ENCODE peak calls at places on chromosomes 4 and X, in seven cellular contexts. Y is SJSA1; X is PC-9; K is tibial nerve; V is fibroblast of lung; U is SK-N-SH; P is CD8-positive, alpha-beta memory T cell. M is an unnamed sample.

GRCh38 chrX:63784902-63785692 is at the start of gene ARHGEF9:
- DNase-seq in Y (peak; percentile 3), V (peak; percentile 3), K (no peak), P (no peak), U (peak; percentile 69), X (no peak), M (no peak)

GRCh38 chrX:20479896-20480295 is 213.2 kb upstream of the RPS6KA3 start:
- DNase-seq in V (no peak), P (no peak), K (no peak), Y (no peak), U (no peak), X (no peak), M (no peak)

GRCh38 chr4:47195706-47196105 is 164.3 kb downstream of the GABRB1 start:
- DNase-seq in U (no peak), P (no peak), K (no peak), X (no peak), Y (no peak), V (peak; percentile 25), M (no peak)

GRCh38 chrX:25968920-25969319 is 169.2 kb upstream of the MAGEB18 start:
- DNase-seq in V (peak; percentile 0), P (no peak), K (no peak), X (peak; percentile 1), U (peak; percentile 35), Y (no peak), M (peak; percentile 75)

GRCh38 chr4:111666826-111667360 is 478.4 kb upstream of the FAM241A start:
- DNase-seq in U (no peak), Y (no peak), K (no peak), X (no peak), V (no peak), P (no peak), M (no peak)

GRCh38 chr4:76570141-76570989 is 135.3 kb downstream of the SHROOM3 start:
- DNase-seq in X (peak; percentile 27), K (no peak), P (no peak), U (no peak), Y (peak; percentile 89), V (peak; percentile 89), M (no peak)

GRCh38 chrX:110665636-110666035 is 130.0 kb downstream of the CHRDL1 start:
- DNase-seq in U (peak; percentile 20), K (no peak), V (peak; percentile 12), X (peak; percentile 38), Y (peak; percentile 4), P (no peak), M (peak; percentile 80)

GRCh38 chrX:21960569-21960968 is 20.1 kb downstream of the SMS start:
- DNase-seq in X (no peak), K (no peak), V (no peak), Y (no peak), P (no peak), U (no peak), M (no peak)

GRCh38 chr4:145482209-145483021 is 762 bp downstream of the SMAD1 start:
- DNase-seq in Y (peak; percentile 82), V (peak; percentile 86), U (peak; percentile 78), X (peak; percentile 37), P (peak; percentile 4), K (peak; percentile 17), M (no peak)

GRCh38 chr4:183658362-183659028 is 490 bp downstream of the RWDD4 start:
- DNase-seq in X (peak; percentile 15), K (no peak), V (no peak), U (peak; percentile 83), Y (peak; percentile 57), P (peak; percentile 4), M (peak; percentile 44)

GRCh38 chrX:131985526-131986049 is 37.5 kb upstream of the STK26 start:
- DNase-seq in Y (no peak), X (no peak), K (no peak), P (peak; percentile 20), V (no peak), U (no peak), M (no peak)

GRCh38 chrX:131988236-131988635 is 34.9 kb upstream of the STK26 start:
- DNase-seq in Y (no peak), P (no peak), K (no peak), X (no peak), U (no peak), V (no peak), M (no peak)

GRCh38 chrX:131987252-131987651 is 35.9 kb upstream of the STK26 start:
- DNase-seq in X (no peak), Y (no peak), P (peak; percentile 72), V (no peak), K (no peak), U (no peak), M (peak; percentile 58)
- H3K4me3 ChIP-seq in X (no peak overlapping the region), Y (no peak overlapping the region), P (peak overlapping the region; percentile 41), V (no peak overlapping the region), K (no peak overlapping the region), U (no peak overlapping the region), M (no peak overlapping the region)

GRCh38 chr4:83213640-83214039 is 71.0 kb downstream of the COQ2 start:
- DNase-seq in Y (no peak), V (no peak), P (no peak), K (no peak), X (no peak), U (no peak), M (no peak)
- H3K4me1 ChIP-seq in Y (peaks cover 43% of the 10 kb centered on the region), V (peaks cover 2% of the 10 kb centered on the region), P (peaks cover 89% of the 10 kb centered on the region), K (peaks cover 4% of the 10 kb centered on the region), X (peaks cover 37% of the 10 kb centered on the region), U (no peaks in the 10 kb centered on the region), M (peaks cover 44% of the 10 kb centered on the region)

GRCh38 chrX:39338583-39338982 is 537.3 kb downstream of the MID1IP1 start:
- DNase-seq in X (no peak), Y (no peak), P (no peak), K (no peak), U (no peak), V (no peak), M (no peak)

GRCh38 chrX:39331062-39331704 is 529.9 kb downstream of the MID1IP1 start:
- DNase-seq in P (no peak), K (no peak), Y (peak; percentile 28), V (peak; percentile 45), U (no peak), X (no peak), M (no peak)

GRCh38 chrX:39335447-39336235 is 534.4 kb downstream of the MID1IP1 start:
- DNase-seq in V (no peak), Y (no peak), P (no peak), U (no peak), K (no peak), X (no peak), M (no peak)

GRCh38 chrX:39337461-39337860 is 536.2 kb downstream of the MID1IP1 start:
- DNase-seq in V (no peak), K (no peak), U (no peak), P (no peak), Y (no peak), X (no peak), M (no peak)

DNA sequence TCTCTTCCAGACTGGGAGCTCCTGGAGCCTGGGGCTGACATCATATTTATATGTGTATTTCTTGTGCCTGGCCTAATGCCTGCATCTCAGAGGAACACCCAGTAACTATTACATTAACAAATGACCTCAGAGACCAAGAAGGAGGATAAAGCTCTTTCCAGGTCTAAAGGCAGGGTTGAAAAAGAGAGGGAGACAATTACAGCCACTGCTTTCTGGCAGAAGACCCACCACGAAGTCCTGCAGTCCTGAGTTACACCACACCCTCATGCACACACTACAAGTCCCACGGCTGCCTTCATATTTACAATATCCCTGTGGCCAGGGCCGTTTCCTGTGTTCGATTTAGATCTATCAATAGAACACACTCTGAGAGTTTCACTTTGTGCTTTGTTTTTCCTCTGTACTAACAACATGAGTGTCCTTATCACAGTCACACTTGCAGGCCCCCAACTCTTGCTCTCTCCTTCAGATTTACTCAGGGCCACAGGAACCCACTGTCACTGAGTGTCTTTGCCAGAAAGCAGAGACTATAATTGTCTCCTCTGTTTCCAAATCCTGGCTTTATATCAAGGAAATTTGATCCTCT is 535.5 kb downstream of the MID1IP1 start:
- DNase-seq in U (no peak), K (no peak), P (no peak), X (no peak), V (peak; percentile 12), Y (peak; percentile 79), M (no peak)
- H3K4me3 ChIP-seq in U (no peak overlapping the region), K (no peak overlapping the region), P (no peak overlapping the region), X (no peak overlapping the region), V (no peak overlapping the region), Y (no peak overlapping the region), M (no peak overlapping the region)

DNA sequence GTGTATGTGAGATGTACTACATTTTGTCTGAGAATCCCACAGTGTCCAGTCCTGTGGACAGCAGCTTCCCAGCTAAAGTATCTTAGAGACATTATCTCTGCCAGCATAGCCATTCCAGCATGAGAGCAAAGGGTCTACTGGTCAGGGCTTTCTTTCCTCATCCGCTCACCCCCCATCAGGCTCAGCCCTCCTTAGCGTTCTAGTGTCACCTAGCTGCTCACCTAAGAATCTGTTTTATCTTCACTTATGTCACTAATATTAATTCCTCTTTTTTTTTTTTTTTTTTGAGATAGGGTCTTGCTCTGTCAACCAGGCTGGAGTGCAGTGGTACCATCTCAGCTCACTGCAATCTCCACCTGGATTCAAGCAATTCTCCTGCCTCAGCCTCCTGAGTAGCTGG is 15.6 kb downstream of the RUFY3 start:
- DNase-seq in U (no peak), X (no peak), K (no peak), P (no peak), Y (no peak), V (no peak), M (no peak)
- H3K4me1 ChIP-seq in U (peaks cover 5% of the 10 kb centered on the region), X (peaks cover 4% of the 10 kb centered on the region), K (peaks cover 77% of the 10 kb centered on the region), P (peaks cover 50% of the 10 kb centered on the region), Y (peaks cover 26% of the 10 kb centered on the region), V (peaks cover 4% of the 10 kb centered on the region), M (peaks cover 72% of the 10 kb centered on the region)

GRCh38 chr4:13881880-13882279 is 254.4 kb upstream of the BOD1L1 start:
- DNase-seq in U (no peak), K (no peak), P (no peak), X (no peak), Y (no peak), V (no peak), M (no peak)

GRCh38 chr4:13872145-13872544 is 244.6 kb upstream of the BOD1L1 start:
- DNase-seq in P (no peak), X (no peak), Y (no peak), U (no peak), K (no peak), V (peak; percentile 3), M (no peak)

GRCh38 chr4:13876940-13877339 is 249.4 kb upstream of the BOD1L1 start:
- DNase-seq in U (no peak), V (no peak), P (no peak), K (no peak), Y (no peak), X (no peak), M (no peak)

GRCh38 chr4:13875160-13875559 is 247.6 kb upstream of the BOD1L1 start:
- DNase-seq in U (no peak), X (no peak), K (no peak), V (no peak), Y (no peak), P (no peak), M (no peak)

DNA sequence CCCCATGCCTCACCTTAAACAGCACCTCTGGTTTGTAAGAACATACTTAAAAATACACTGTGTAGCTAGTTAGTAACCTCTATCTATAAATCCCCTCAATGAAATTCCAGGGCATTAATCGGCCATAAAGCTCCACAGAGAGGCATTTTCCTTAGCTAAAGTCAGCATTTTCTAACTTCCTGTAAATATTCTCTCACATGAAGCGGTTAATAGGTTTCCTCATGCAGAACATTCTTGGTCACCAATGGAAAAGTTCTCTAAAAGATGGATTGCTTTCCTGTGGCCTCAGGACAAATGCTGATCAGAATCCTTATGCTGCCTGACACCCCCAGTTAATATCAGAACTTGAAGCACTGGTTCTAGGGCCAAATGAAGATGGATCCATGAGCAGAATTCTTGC is 248.6 kb upstream of the BOD1L1 start:
- DNase-seq in Y (no peak), X (no peak), P (no peak), K (no peak), U (no peak), V (no peak), M (no peak)
- H3K4me3 ChIP-seq in Y (no peak overlapping the region), X (no peak overlapping the region), P (no peak overlapping the region), K (no peak overlapping the region), U (no peak overlapping the region), V (no peak overlapping the region), M (no peak overlapping the region)